ENCODE peak calls at places on chromosome 7, in seven cellular contexts. Z is transverse colon, F is PC-9, A is body of pancreas, R is endodermal cell, O is keratinocyte, V is tibial nerve. E is an unnamed sample.

GRCh38 chr7:133051066-133051465 is 30.8 kb downstream of the CHCHD3 start:
- DNase-seq in O (no peak), Z (no peak), F (no peak), A (no peak), R (no peak), V (no peak), E (no peak)

GRCh38 chr7:17608114-17608833 is 309.8 kb downstream of the AHR start:
- DNase-seq in O (no peak), A (no peak), F (no peak), R (no peak), Z (no peak), V (no peak), E (no peak)

GRCh38 chr7:28395404-28395803 is 16.9 kb upstream of the CREB5 start:
- DNase-seq in V (no peak), R (no peak), O (no peak), F (no peak), A (no peak), Z (no peak), E (no peak)

GRCh38 chr7:100488333-100489095 is 4.8 kb downstream of the NYAP1 start:
- DNase-seq in O (no peak), A (no peak), R (no peak), Z (no peak), V (no peak), F (no peak), E (no peak)

GRCh38 chr7:132977234-132977633 is 104.7 kb downstream of the CHCHD3 start:
- DNase-seq in Z (no peak), F (no peak), R (no peak), A (no peak), V (no peak), O (no peak), E (no peak)

GRCh38 chr7:38846280-38846679 is 62.7 kb downstream of the VPS41 start:
- DNase-seq in A (no peak), F (no peak), R (no peak), V (no peak), O (no peak), Z (no peak), E (no peak)

GRCh38 chr7:151242181-151243044 is 6.1 kb downstream of the SMARCD3 start:
- DNase-seq in F (no peak), Z (no peak), O (no peak), V (no peak), A (no peak), R (no peak), E (no peak)

GRCh38 chr7:75878769-75879596 is at the start of gene RHBDD2:
- DNase-seq in F (peak; percentile 94), Z (peak; percentile 97), A (peak; percentile 98), V (peak; percentile 93), O (peak; percentile 59), R (peak; percentile 98), E (peak; percentile 56)

GRCh38 chr7:35250941-35251340 is 3.0 kb downstream of the TBX20 start:
- DNase-seq in A (no peak), V (no peak), F (no peak), Z (no peak), R (no peak), O (no peak), E (no peak)

GRCh38 chr7:131606346-131607290 is 50.2 kb upstream of the PODXL start:
- DNase-seq in A (no peak), V (no peak), O (no peak), F (peak; percentile 58), Z (no peak), R (peak; percentile 64), E (no peak)

GRCh38 chr7:12524794-12525386 is 45.6 kb upstream of the SCIN start:
- DNase-seq in Z (no peak), R (no peak), A (no peak), V (no peak), O (no peak), F (no peak), E (no peak)

GRCh38 chr7:4681218-4681851 is 760 bp upstream of the FOXK1 start:
- DNase-seq in A (no peak), V (no peak), Z (no peak), R (no peak), O (no peak), F (no peak), E (no peak)

GRCh38 chr7:137001478-137001877 is 133.0 kb downstream of the CHRM2 start:
- DNase-seq in Z (no peak), V (no peak), F (no peak), R (no peak), A (no peak), O (no peak), E (no peak)

GRCh38 chr7:110142939-110143526 is 947.9 kb upstream of the LRRN3 start:
- DNase-seq in O (no peak), F (no peak), R (no peak), V (no peak), Z (no peak), A (no peak), E (no peak)

GRCh38 chr7:39811161-39811614 is 138.9 kb upstream of the CDK13 start:
- DNase-seq in Z (no peak), V (no peak), F (peak; percentile 34), A (no peak), O (no peak), R (no peak), E (no peak)

GRCh38 chr7:32905175-32905662 is 13.7 kb upstream of the KBTBD2 start:
- DNase-seq in O (no peak), R (peak; percentile 91), A (peak; percentile 25), Z (peak; percentile 27), V (no peak), F (peak; percentile 85), E (no peak)

GRCh38 chr7:144588535-144588934 is 185.0 kb upstream of the NOBOX start:
- DNase-seq in R (no peak), Z (no peak), O (no peak), A (no peak), V (no peak), F (no peak), E (no peak)

GRCh38 chr7:158534598-158534997 is 53.0 kb downstream of the PTPRN2 start:
- DNase-seq in R (no peak), Z (no peak), F (no peak), O (no peak), V (no peak), A (no peak), E (no peak)

GRCh38 chr7:63925626-63926460 is 72.8 kb upstream of the ZNF722 start:
- DNase-seq in A (peak; percentile 84), Z (peak; percentile 64), F (peak; percentile 61), V (peak; percentile 70), O (peak; percentile 11), R (no peak), E (no peak)

GRCh38 chr7:54778696-54779285 is 19.8 kb upstream of the SEC61G start:
- DNase-seq in R (no peak), O (no peak), A (no peak), V (no peak), Z (no peak), F (no peak), E (no peak)

GRCh38 chr7:40966693-40967092 is 736.2 kb downstream of the INHBA start:
- DNase-seq in A (no peak), F (no peak), V (no peak), Z (no peak), R (no peak), O (no peak), E (no peak)

GRCh38 chr7:79454325-79454960 is 976 bp upstream of the MAGI2 start:
- DNase-seq in V (peak; percentile 24), O (no peak), F (no peak), A (peak; percentile 17), R (peak; percentile 78), Z (peak; percentile 8), E (no peak)

GRCh38 chr7:44461387-44461786 is 29.1 kb downstream of the NUDCD3 start:
- DNase-seq in R (no peak), O (no peak), V (no peak), Z (no peak), A (no peak), F (no peak), E (no peak)

GRCh38 chr7:139047970-139048369 is 12.1 kb upstream of the ZC3HAV1L start:
- DNase-seq in O (no peak), A (no peak), V (no peak), F (no peak), R (no peak), Z (no peak), E (no peak)

DNA sequence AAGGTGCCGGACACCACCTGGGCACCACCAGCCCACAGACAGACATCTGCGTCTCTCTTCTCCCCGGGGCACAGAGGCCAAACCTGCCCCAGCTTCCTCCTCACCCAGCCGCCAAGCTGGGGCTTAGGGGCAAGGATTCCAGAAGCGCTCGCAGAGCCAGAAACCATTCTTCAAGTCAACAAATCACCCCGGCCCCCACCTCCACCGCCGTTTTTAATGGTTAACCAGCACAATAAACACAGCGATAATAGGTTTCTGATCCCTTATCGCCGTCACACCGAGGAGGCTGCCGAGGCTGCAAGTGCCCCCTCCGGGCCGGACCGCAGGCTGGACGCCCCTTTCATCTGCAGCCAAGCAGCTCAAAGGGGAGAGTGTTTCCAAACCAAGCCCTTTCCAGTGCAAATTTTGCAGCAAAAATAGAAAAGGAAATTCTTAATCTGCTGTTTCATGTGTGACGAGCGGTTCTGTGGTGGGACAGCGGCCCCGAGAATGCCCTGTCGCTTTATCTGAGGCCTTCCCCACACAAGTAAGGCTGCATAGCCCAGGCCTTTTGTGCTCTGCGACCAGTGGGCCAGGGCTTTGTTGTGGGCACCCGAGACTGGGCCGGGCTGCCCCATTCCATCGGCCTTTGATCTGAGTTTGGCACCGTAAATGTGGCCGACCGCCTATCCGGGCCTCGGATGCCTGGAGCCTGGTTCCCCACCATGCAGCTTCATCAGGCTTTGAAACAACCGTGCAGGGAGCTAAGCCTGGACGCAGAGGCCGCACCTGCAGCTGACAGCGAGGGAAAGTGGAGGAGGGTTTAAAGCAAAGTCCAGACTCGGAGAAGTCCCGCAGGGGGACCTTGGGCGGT is 83.2 kb downstream of the FOXL3 start:
- DNase-seq in Z (peak; percentile 65), R (peak; percentile 74), A (peak; percentile 82), O (no peak), F (no peak), V (peak; percentile 10), E (no peak)
- H3K4me3 ChIP-seq in Z (no peak overlapping the region), R (no peak overlapping the region), A (no peak overlapping the region), O (no peak overlapping the region), F (no peak overlapping the region), V (no peak overlapping the region), E (no peak overlapping the region)

GRCh38 chr7:27182861-27183681 is 2.0 kb downstream of the HOXA11 start:
- DNase-seq in A (peak; percentile 10), F (no peak), O (no peak), Z (peak; percentile 20), V (peak; percentile 13), R (peak; percentile 89), E (no peak)
- H3K27me3 ChIP-seq in A (peaks cover 14% of the 10 kb centered on the region), F (no peaks in the 10 kb centered on the region), O (peaks cover 57% of the 10 kb centered on the region), Z (peaks cover 49% of the 10 kb centered on the region), V (peaks cover 98% of the 10 kb centered on the region), R (peaks cover 100% of the 10 kb centered on the region), E (no peaks in the 10 kb centered on the region)

GRCh38 chr7:3043544-3044395 is at the start of gene CARD11:
- DNase-seq in Z (peak; percentile 24), V (no peak), A (no peak), R (peak; percentile 72), F (peak; percentile 19), O (no peak), E (no peak)
- TF ChIP-seq CTCF in Z (no peak), V (no peak), A (no peak), R (no peak), F (no peak), O (no peak), E (no peak)

GRCh38 chr7:6531492-6532279 is 19.6 kb downstream of the GRID2IP start:
- DNase-seq in A (no peak), Z (no peak), F (no peak), O (no peak), V (no peak), R (peak; percentile 59), E (no peak)
- H3K4me3 ChIP-seq in A (no peak overlapping the region), Z (peak overlapping the region; percentile 46), F (no peak overlapping the region), O (no peak overlapping the region), V (no peak overlapping the region), R (peak overlapping the region; percentile 81), E (no peak overlapping the region)

GRCh38 chr7:29468196-29468595 is 95.4 kb upstream of the PRR15 start:
- DNase-seq in O (no peak), Z (peak; percentile 79), F (no peak), R (no peak), V (no peak), A (no peak), E (no peak)
- H3K27me3 ChIP-seq in O (no peaks in the 10 kb centered on the region), Z (no peaks in the 10 kb centered on the region), F (no peaks in the 10 kb centered on the region), R (no peaks in the 10 kb centered on the region), V (no peaks in the 10 kb centered on the region), A (no peaks in the 10 kb centered on the region), E (no peaks in the 10 kb centered on the region)

E was measured in kidney epithelial cell.